ENCODE peak calls at places on chromosomes 5 and 9, in four cellular contexts. F is K562, B is WTC11, U is GM12878. A is an unnamed sample.

GRCh38 chr5:95858023-95858461 is 35.5 kb upstream of the GLRX start:
- DNase-seq in B (no peak), F (no peak), U (no peak), A (peak; percentile 32)

GRCh38 chr5:39217365-39218281 is 1.7 kb downstream of the FYB1 start:
- DNase-seq in F (peak; percentile 80), U (peak; percentile 36), B (peak; percentile 74), A (peak; percentile 70)

GRCh38 chr9:80305136-80305535 is 733.4 kb downstream of the TLE4 start:
- DNase-seq in U (no peak), F (no peak), B (no peak), A (no peak)

GRCh38 chr5:35859101-35859661 is 2.5 kb downstream of the IL7R start:
- DNase-seq in F (no peak), U (no peak), B (no peak), A (no peak)

GRCh38 chr5:116137544-116138378 is 52.9 kb downstream of the COMMD10 start:
- DNase-seq in F (peak; percentile 23), U (peak; percentile 12), B (no peak), A (peak; percentile 46)

GRCh38 chr5:31854625-31855526 is 215.9 kb downstream of the PDZD2 start:
- DNase-seq in B (peak; percentile 66), U (no peak), F (no peak), A (no peak)

GRCh38 chr5:139950436-139950835 is 92.7 kb downstream of the NRG2 start:
- DNase-seq in B (no peak), U (no peak), F (no peak), A (no peak)

GRCh38 chr5:139698461-139699146 is 50.5 kb downstream of the CXXC5 start:
- DNase-seq in F (no peak), U (no peak), B (peak; percentile 93), A (no peak)

GRCh38 chr5:31786001-31786757 is 147.2 kb downstream of the PDZD2 start:
- DNase-seq in F (no peak), B (no peak), U (no peak), A (no peak)

GRCh38 chr5:109757490-109757889 is 67.8 kb downstream of the MAN2A1 start:
- DNase-seq in F (no peak), U (no peak), B (no peak), A (no peak)

GRCh38 chr5:28156981-28157380 is 1118.6 kb upstream of the CDH9 start:
- DNase-seq in B (no peak), F (no peak), U (no peak), A (no peak)

GRCh38 chr5:109825450-109825849 is 135.7 kb downstream of the MAN2A1 start:
- DNase-seq in F (no peak), U (no peak), B (no peak), A (peak; percentile 4)

GRCh38 chr5:97839338-97840081 is 656.5 kb upstream of the RIOK2 start:
- DNase-seq in B (no peak), F (no peak), U (no peak), A (no peak)

GRCh38 chr5:67181648-67182218 is 14.9 kb downstream of the CD180 start:
- DNase-seq in F (no peak), B (no peak), U (no peak), A (no peak)

GRCh38 chr5:146751781-146752401 is 126.7 kb downstream of the PPP2R2B start:
- DNase-seq in F (no peak), B (no peak), U (peak; percentile 39), A (no peak)

GRCh38 chr5:137248476-137248970 is 250.6 kb downstream of the SPOCK1 start:
- DNase-seq in F (no peak), B (no peak), U (peak; percentile 7), A (no peak)

GRCh38 chr5:157290981-157291711 is 25.2 kb downstream of the CYFIP2 start:
- DNase-seq in B (no peak), U (no peak), F (no peak), A (peak; percentile 99)

GRCh38 chr5:167699434-167699833 is 592.0 kb upstream of the WWC1 start:
- DNase-seq in B (no peak), F (no peak), U (no peak), A (no peak)

GRCh38 chr9:121285835-121286687 is 18.1 kb downstream of the GSN start:
- DNase-seq in U (no peak), B (peak; percentile 28), F (peak; percentile 37), A (no peak)

GRCh38 chr9:92138157-92138959 is 23.1 kb upstream of the SPTLC1 start:
- DNase-seq in U (no peak), B (peak; percentile 91), F (peak; percentile 75), A (peak; percentile 84)

GRCh38 chr5:140570058-140570457 is 5.4 kb downstream of the SLC35A4 start:
- DNase-seq in B (no peak), U (no peak), F (peak; percentile 5), A (no peak)

GRCh38 chr9:9942764-9943424 is 669.9 kb downstream of the PTPRD start:
- DNase-seq in F (peak; percentile 21), U (peak; percentile 13), B (peak; percentile 76), A (peak; percentile 42)

GRCh38 chr5:87430863-87431262 is 18.1 kb upstream of the CCNH start:
- DNase-seq in F (no peak), B (no peak), U (no peak), A (no peak)

GRCh38 chr5:9513825-9514224 is 32.0 kb downstream of the SEMA5A start:
- DNase-seq in U (no peak), F (no peak), B (peak; percentile 15), A (no peak)

GRCh38 chr9:89640391-89640790 is 35.6 kb downstream of the GADD45G start:
- DNase-seq in B (no peak), U (no peak), F (no peak), A (no peak)

GRCh38 chr9:137295313-137296213 is 6.5 kb downstream of the NRARP start:
- DNase-seq in F (peak; percentile 88), B (peak; percentile 71), U (no peak), A (no peak)

GRCh38 chr5:41621420-41621819 is 111.0 kb upstream of the PLCXD3 start:
- DNase-seq in B (no peak), U (no peak), F (no peak), A (no peak)

DNA sequence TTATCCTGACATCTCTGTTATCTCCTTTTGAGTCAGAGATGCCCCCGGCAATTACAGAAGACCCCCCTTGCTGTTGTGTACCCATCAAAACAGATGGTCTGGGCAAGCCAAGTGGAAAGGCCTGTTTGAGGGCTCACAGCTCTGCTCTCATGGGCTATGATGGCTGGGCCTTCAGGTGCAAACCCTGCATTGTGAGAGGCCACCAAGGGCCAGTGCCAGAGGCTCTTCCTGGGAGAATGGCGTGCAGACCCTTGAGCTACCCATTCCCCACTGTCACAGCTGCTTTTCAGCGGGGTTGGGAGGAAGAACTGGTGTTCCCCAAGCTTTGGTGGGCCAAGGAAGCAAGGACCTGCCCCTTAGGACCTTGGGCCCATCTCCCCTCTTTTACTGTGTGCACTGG is 174.7 kb upstream of the PPP1R26 start:
- DNase-seq in U (no peak), B (no peak), F (no peak), A (no peak)
- TF ChIP-seq ETV6 in U (no peak), B (no peak), F (no peak), A (no peak)

GRCh38 chr9:15361737-15362136 is 54.7 kb upstream of the TTC39B start:
- DNase-seq in F (no peak), B (no peak), U (no peak), A (no peak)

GRCh38 chr9:15353892-15354291 is 46.9 kb upstream of the TTC39B start:
- DNase-seq in B (no peak), U (no peak), F (no peak), A (no peak)

GRCh38 chr9:15354713-15355112 is 47.7 kb upstream of the TTC39B start:
- DNase-seq in U (no peak), F (no peak), B (no peak), A (peak; percentile 67)

GRCh38 chr9:15355669-15356068 is 48.7 kb upstream of the TTC39B start:
- DNase-seq in B (no peak), F (no peak), U (no peak), A (no peak)

DNA sequence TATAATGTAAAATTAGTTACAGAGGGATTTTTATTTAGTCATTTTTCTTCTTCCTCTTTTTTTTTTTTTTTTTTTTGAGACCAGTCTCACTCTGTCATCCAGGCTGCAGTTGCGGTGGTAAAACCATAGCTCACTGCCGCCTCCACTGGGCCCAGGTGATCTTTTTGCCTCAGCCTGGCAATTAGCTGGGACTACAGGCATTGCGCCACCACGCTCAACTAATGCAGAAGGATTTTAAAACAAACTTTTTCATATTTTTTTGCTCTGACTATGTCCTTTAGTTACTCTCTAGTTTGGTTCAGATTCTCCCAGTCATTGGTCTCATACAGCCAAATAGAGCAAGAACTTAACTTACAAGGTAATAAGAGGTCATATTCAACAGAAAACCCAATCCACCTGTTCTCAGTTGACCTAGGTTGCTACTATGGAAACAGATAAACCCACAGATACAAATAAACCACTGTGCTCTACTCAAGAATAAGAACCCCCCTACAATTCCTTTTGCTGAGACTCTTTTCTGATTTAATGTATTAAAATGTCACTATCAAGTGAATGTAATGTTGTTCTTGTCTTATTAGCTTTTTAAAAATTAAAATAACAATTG is 50.1 kb upstream of the TTC39B start:
- DNase-seq in U (no peak), F (no peak), B (peak; percentile 58), A (peak; percentile 60)
- TF ChIP-seq ETV6 in U (no peak), F (no peak), B (no peak), A (no peak)

GRCh38 chr5:111805071-111805470 is 48.1 kb upstream of the NREP start:
- DNase-seq in B (no peak), U (no peak), F (no peak), A (no peak)

GRCh38 chr5:111813520-111813919 is 56.5 kb upstream of the NREP start:
- DNase-seq in B (no peak), U (no peak), F (no peak), A (no peak)

GRCh38 chr5:111806150-111806549 is 49.2 kb upstream of the NREP start:
- DNase-seq in F (no peak), U (no peak), B (no peak), A (no peak)

GRCh38 chr5:111806753-111807152 is 49.8 kb upstream of the NREP start:
- DNase-seq in B (no peak), U (no peak), F (no peak), A (no peak)

GRCh38 chr5:111810087-111810486 is 53.1 kb upstream of the NREP start:
- DNase-seq in F (no peak), B (no peak), U (no peak), A (no peak)
- TF ChIP-seq ETV6 in F (no peak), B (no peak), U (no peak), A (no peak)

GRCh38 chr5:177509361-177509951 is at the start of gene DOK3:
- DNase-seq in U (no peak), F (peak; percentile 66), B (no peak), A (no peak)

GRCh38 chr5:177510567-177511053 is 984 bp upstream of the DOK3 start:
- DNase-seq in F (no peak), U (no peak), B (no peak), A (no peak)

GRCh38 chr5:177508837-177509236 is 789 bp downstream of the DOK3 start:
- DNase-seq in F (no peak), B (no peak), U (no peak), A (no peak)

GRCh38 chr5:177511181-177511580 is 1.6 kb upstream of the DOK3 start:
- DNase-seq in F (no peak), U (no peak), B (no peak), A (no peak)

DNA sequence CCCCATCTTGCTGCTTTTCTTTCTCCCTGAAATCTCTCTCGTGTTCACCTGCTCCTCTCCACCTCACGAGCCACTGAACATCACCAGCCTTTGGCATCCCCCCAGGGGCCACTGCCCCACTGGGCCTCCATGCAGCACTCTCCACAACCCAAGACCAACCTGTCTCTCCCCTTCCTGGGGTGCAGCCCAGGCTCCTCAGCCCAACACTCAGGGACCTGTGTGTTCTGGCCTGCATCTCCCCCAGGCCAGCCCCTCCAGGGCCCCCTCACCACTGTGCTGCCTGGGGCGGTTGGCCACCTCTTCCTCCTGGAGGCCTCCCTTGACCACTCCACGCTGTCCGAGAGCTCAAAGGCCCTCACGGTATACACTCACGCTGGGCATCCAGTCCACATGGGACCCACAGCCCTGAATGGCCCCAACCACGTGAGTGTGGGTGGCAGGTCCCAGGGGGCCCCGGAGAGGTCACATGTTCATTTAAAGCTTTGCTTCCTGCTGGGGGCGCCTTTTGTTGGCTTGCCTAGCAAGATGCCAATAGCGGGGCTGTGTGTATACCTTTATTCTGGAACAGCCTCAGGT is 453 bp upstream of the DOK3 start:
- DNase-seq in B (no peak), U (no peak), F (no peak), A (no peak)
- TF ChIP-seq ETV6 in B (no peak), U (peak; percentile 17), F (no peak), A (no peak)

A was measured in HepG2.